ENCODE peak calls at places on chromosomes 1 and 21, in four cellular contexts. One of them, this sample, is unnamed.

GRCh38 chr21:26146681-26147080 is 23.9 kb downstream of the APP start:
- DNase-seq in colonic mucosa: no peak
- DNase-seq in AG10803: no peak
- DNase-seq in AG09319: no peak
- DNase-seq in this sample: no peak

GRCh38 chr1:248752119-248752931 is 3.2 kb downstream of the LYPD8 start:
- DNase-seq in colonic mucosa: no peak
- DNase-seq in AG10803: peak; percentile 9
- DNase-seq in AG09319: no peak
- DNase-seq in this sample: no peak

GRCh38 chr1:44326066-44326701 is 28.9 kb downstream of the ERI3 start:
- DNase-seq in colonic mucosa: no peak
- DNase-seq in AG10803: peak; percentile 26
- DNase-seq in AG09319: no peak
- DNase-seq in this sample: no peak

GRCh38 chr1:195096051-195096521 is 1512.2 kb downstream of the KCNT2 start:
- DNase-seq in colonic mucosa: no peak
- DNase-seq in AG10803: no peak
- DNase-seq in AG09319: no peak
- DNase-seq in this sample: no peak

GRCh38 chr1:923131-923990 is at the start of gene SAMD11:
- DNase-seq in colonic mucosa: peak; percentile 85
- DNase-seq in AG10803: peak; percentile 89
- DNase-seq in AG09319: peak; percentile 61
- DNase-seq in this sample: peak; percentile 76

GRCh38 chr1:170010443-170010842 is 64.1 kb downstream of the KIFAP3 start:
- DNase-seq in colonic mucosa: peak; percentile 47
- DNase-seq in AG10803: peak; percentile 72
- DNase-seq in AG09319: peak; percentile 31
- DNase-seq in this sample: no peak

GRCh38 chr1:28099050-28099769 is 10.8 kb upstream of the EYA3 start:
- DNase-seq in colonic mucosa: peak; percentile 8
- DNase-seq in AG10803: no peak
- DNase-seq in AG09319: no peak
- DNase-seq in this sample: no peak

GRCh38 chr1:168972887-168973286 is 133.6 kb upstream of the ATP1B1 start:
- DNase-seq in colonic mucosa: no peak
- DNase-seq in AG10803: no peak
- DNase-seq in AG09319: no peak
- DNase-seq in this sample: no peak

GRCh38 chr1:24161270-24161669 is 18.3 kb upstream of the IL22RA1 start:
- DNase-seq in colonic mucosa: peak; percentile 71
- DNase-seq in AG10803: no peak
- DNase-seq in AG09319: no peak
- DNase-seq in this sample: no peak

GRCh38 chr1:101264699-101265098 is 27.9 kb downstream of the S1PR1 start:
- DNase-seq in colonic mucosa: peak; percentile 47
- DNase-seq in AG10803: no peak
- DNase-seq in AG09319: no peak
- DNase-seq in this sample: peak; percentile 16

GRCh38 chr1:206411321-206411720 is 59.0 kb upstream of the IKBKE start:
- DNase-seq in colonic mucosa: no peak
- DNase-seq in AG10803: no peak
- DNase-seq in AG09319: no peak
- DNase-seq in this sample: no peak

GRCh38 chr1:58649555-58649954 is 50.3 kb downstream of the MYSM1 start:
- DNase-seq in colonic mucosa: peak; percentile 23
- DNase-seq in AG10803: no peak
- DNase-seq in AG09319: no peak
- DNase-seq in this sample: no peak

GRCh38 chr1:8595332-8595731 is 222.1 kb downstream of the RERE start:
- DNase-seq in colonic mucosa: no peak
- DNase-seq in AG10803: no peak
- DNase-seq in AG09319: no peak
- DNase-seq in this sample: no peak

GRCh38 chr21:17159697-17160096 is 353.1 kb upstream of the CXADR start:
- DNase-seq in colonic mucosa: no peak
- DNase-seq in AG10803: no peak
- DNase-seq in AG09319: no peak
- DNase-seq in this sample: no peak

GRCh38 chr1:107683198-107683657 is 281.8 kb downstream of the VAV3 start:
- DNase-seq in colonic mucosa: peak; percentile 77
- DNase-seq in AG10803: no peak
- DNase-seq in AG09319: no peak
- DNase-seq in this sample: no peak

GRCh38 chr21:45590726-45591618 is 48.7 kb upstream of the SLC19A1 start:
- DNase-seq in colonic mucosa: no peak
- DNase-seq in AG10803: no peak
- DNase-seq in AG09319: no peak
- DNase-seq in this sample: no peak

GRCh38 chr1:36475341-36475740 is 7.4 kb downstream of the CSF3R start:
- DNase-seq in colonic mucosa: no peak
- DNase-seq in AG10803: no peak
- DNase-seq in AG09319: no peak
- DNase-seq in this sample: no peak

GRCh38 chr1:244344001-244344400 is 107.7 kb downstream of the ADSS2 start:
- DNase-seq in colonic mucosa: no peak
- DNase-seq in AG10803: no peak
- DNase-seq in AG09319: no peak
- DNase-seq in this sample: no peak

GRCh38 chr1:10663668-10664035 is 132.8 kb downstream of the CASZ1 start:
- DNase-seq in colonic mucosa: no peak
- DNase-seq in AG10803: peak; percentile 11
- DNase-seq in AG09319: no peak
- DNase-seq in this sample: peak; percentile 27

GRCh38 chr1:16717174-16718108 is 22.9 kb upstream of the RNU1-4 start:
- DNase-seq in colonic mucosa: peak; percentile 18
- DNase-seq in AG10803: no peak
- DNase-seq in AG09319: no peak
- DNase-seq in this sample: no peak

GRCh38 chr1:182054698-182055326 is 6.7 kb downstream of the ZNF648 start:
- DNase-seq in colonic mucosa: peak; percentile 73
- DNase-seq in AG10803: peak; percentile 13
- DNase-seq in AG09319: no peak
- DNase-seq in this sample: peak; percentile 85

GRCh38 chr1:183989604-183990003 is 47.9 kb downstream of the COLGALT2 start:
- DNase-seq in colonic mucosa: no peak
- DNase-seq in AG10803: no peak
- DNase-seq in AG09319: no peak
- DNase-seq in this sample: no peak

GRCh38 chr1:16351449-16351993 is 759 bp downstream of the FBXO42 start:
- DNase-seq in colonic mucosa: peak; percentile 39
- DNase-seq in AG10803: peak; percentile 32
- DNase-seq in AG09319: no peak
- DNase-seq in this sample: no peak

GRCh38 chr1:94245747-94246438 is 8.5 kb upstream of the ARHGAP29 start:
- DNase-seq in colonic mucosa: no peak
- DNase-seq in AG10803: no peak
- DNase-seq in AG09319: no peak
- DNase-seq in this sample: no peak

GRCh38 chr21:40278345-40278744 is 411.1 kb downstream of the PCP4 start:
- DNase-seq in colonic mucosa: no peak
- DNase-seq in AG10803: no peak
- DNase-seq in AG09319: no peak
- DNase-seq in this sample: no peak

GRCh38 chr1:118988186-118989005 is at the start of gene TBX15:
- DNase-seq in colonic mucosa: no peak
- DNase-seq in AG10803: peak; percentile 67
- DNase-seq in AG09319: no peak
- DNase-seq in this sample: no peak

GRCh38 chr1:29675481-29676263 is 439.4 kb downstream of the PTPRU start:
- DNase-seq in colonic mucosa: peak; percentile 7
- DNase-seq in AG10803: no peak
- DNase-seq in AG09319: no peak
- DNase-seq in this sample: no peak

GRCh38 chr1:88685239-88685604 is 1.1 kb downstream of the PKN2 start:
- DNase-seq in colonic mucosa: no peak
- DNase-seq in AG10803: no peak
- DNase-seq in AG09319: no peak
- DNase-seq in this sample: no peak

GRCh38 chr1:23402286-23403037 is 22.1 kb downstream of the TCEA3 start:
- DNase-seq in colonic mucosa: peak; percentile 40
- DNase-seq in AG10803: peak; percentile 45
- DNase-seq in AG09319: no peak
- DNase-seq in this sample: no peak

GRCh38 chr1:222459652-222460051 is 88.3 kb downstream of the HHIPL2 start:
- DNase-seq in colonic mucosa: no peak
- DNase-seq in AG10803: no peak
- DNase-seq in AG09319: no peak
- DNase-seq in this sample: no peak

GRCh38 chr1:226403522-226404034 is 4.3 kb downstream of the PARP1 start:
- DNase-seq in colonic mucosa: no peak
- DNase-seq in AG10803: peak; percentile 15
- DNase-seq in AG09319: no peak
- DNase-seq in this sample: no peak

GRCh38 chr1:22245100-22245650 is 102.3 kb upstream of the WNT4 start:
- DNase-seq in colonic mucosa: no peak
- DNase-seq in AG10803: no peak
- DNase-seq in AG09319: no peak
- DNase-seq in this sample: no peak

GRCh38 chr1:210689741-210690635 is 361.3 kb downstream of the HHAT start:
- DNase-seq in colonic mucosa: no peak
- DNase-seq in AG10803: no peak
- DNase-seq in AG09319: no peak
- DNase-seq in this sample: no peak

GRCh38 chr1:114746450-114747121 is 11.2 kb downstream of the CSDE1 start:
- DNase-seq in colonic mucosa: no peak
- DNase-seq in AG10803: no peak
- DNase-seq in AG09319: no peak
- DNase-seq in this sample: no peak

GRCh38 chr1:221284028-221284427 is 404.8 kb downstream of the HLX start:
- DNase-seq in colonic mucosa: no peak
- DNase-seq in AG10803: peak; percentile 61
- DNase-seq in AG09319: no peak
- DNase-seq in this sample: no peak

GRCh38 chr1:8259498-8260290 is 58.2 kb upstream of the SLC45A1 start:
- DNase-seq in colonic mucosa: peak; percentile 69
- DNase-seq in AG10803: peak; percentile 50
- DNase-seq in AG09319: no peak
- DNase-seq in this sample: peak; percentile 69

GRCh38 chr1:246081856-246082668 is 425.0 kb downstream of the SMYD3 start:
- DNase-seq in colonic mucosa: no peak
- DNase-seq in AG10803: no peak
- DNase-seq in AG09319: no peak
- DNase-seq in this sample: no peak

GRCh38 chr1:161835963-161836362 is 69.8 kb downstream of the ATF6 start:
- DNase-seq in colonic mucosa: no peak
- DNase-seq in AG10803: peak; percentile 92
- DNase-seq in AG09319: peak; percentile 37
- DNase-seq in this sample: no peak

GRCh38 chr1:5725406-5725805 is 266.8 kb downstream of the NPHP4 start:
- DNase-seq in colonic mucosa: no peak
- DNase-seq in AG10803: no peak
- DNase-seq in AG09319: no peak
- DNase-seq in this sample: peak; percentile 3

GRCh38 chr1:58683519-58683918 is 16.3 kb downstream of the MYSM1 start:
- DNase-seq in colonic mucosa: no peak
- DNase-seq in AG10803: no peak
- DNase-seq in AG09319: no peak
- DNase-seq in this sample: no peak

GRCh38 chr1:214850432-214851010 is 232.0 kb upstream of the KCNK2 start:
- DNase-seq in colonic mucosa: no peak
- DNase-seq in AG10803: peak; percentile 28
- DNase-seq in AG09319: no peak
- DNase-seq in this sample: no peak

GRCh38 chr1:214846971-214847810 is 235.3 kb upstream of the KCNK2 start:
- DNase-seq in colonic mucosa: no peak
- DNase-seq in AG10803: peak; percentile 82
- DNase-seq in AG09319: no peak
- DNase-seq in this sample: no peak

GRCh38 chr1:214844319-214844718 is 238.2 kb upstream of the KCNK2 start:
- DNase-seq in colonic mucosa: no peak
- DNase-seq in AG10803: no peak
- DNase-seq in AG09319: no peak
- DNase-seq in this sample: no peak

GRCh38 chr1:214846276-214846675 is 236.3 kb upstream of the KCNK2 start:
- DNase-seq in colonic mucosa: no peak
- DNase-seq in AG10803: no peak
- DNase-seq in AG09319: no peak
- DNase-seq in this sample: no peak

GRCh38 chr1:214848101-214848500 is 234.4 kb upstream of the KCNK2 start:
- DNase-seq in colonic mucosa: no peak
- DNase-seq in AG10803: no peak
- DNase-seq in AG09319: no peak
- DNase-seq in this sample: no peak
- TF ChIP-seq CTCF in colonic mucosa: no peak
- TF ChIP-seq CTCF in AG10803: no peak
- TF ChIP-seq CTCF in AG09319: no peak
- TF ChIP-seq CTCF in this sample: no peak

GRCh38 chr1:240831922-240832321 is 220.0 kb upstream of the GREM2 start:
- DNase-seq in colonic mucosa: no peak
- DNase-seq in AG10803: no peak
- DNase-seq in AG09319: no peak
- DNase-seq in this sample: no peak
- TF ChIP-seq CTCF in colonic mucosa: no peak
- TF ChIP-seq CTCF in AG10803: no peak
- TF ChIP-seq CTCF in AG09319: no peak
- TF ChIP-seq CTCF in this sample: no peak

GRCh38 chr21:46639489-46640386 is 4.3 kb downstream of the PRMT2 start:
- DNase-seq in colonic mucosa: no peak
- DNase-seq in AG10803: peak; percentile 41
- DNase-seq in AG09319: no peak
- DNase-seq in this sample: no peak
- TF ChIP-seq CTCF in colonic mucosa: no peak
- TF ChIP-seq CTCF in AG10803: peak; percentile 60
- TF ChIP-seq CTCF in AG09319: peak; percentile 32
- TF ChIP-seq CTCF in this sample: peak; percentile 38

GRCh38 chr1:18575620-18576019 is 55.0 kb upstream of the PAX7 start:
- DNase-seq in colonic mucosa: peak; percentile 64
- DNase-seq in AG10803: peak; percentile 13
- DNase-seq in AG09319: no peak
- DNase-seq in this sample: peak; percentile 19
- TF ChIP-seq CTCF in colonic mucosa: peak; percentile 43
- TF ChIP-seq CTCF in AG10803: peak; percentile 61
- TF ChIP-seq CTCF in AG09319: peak; percentile 89
- TF ChIP-seq CTCF in this sample: peak; percentile 54

DNA sequence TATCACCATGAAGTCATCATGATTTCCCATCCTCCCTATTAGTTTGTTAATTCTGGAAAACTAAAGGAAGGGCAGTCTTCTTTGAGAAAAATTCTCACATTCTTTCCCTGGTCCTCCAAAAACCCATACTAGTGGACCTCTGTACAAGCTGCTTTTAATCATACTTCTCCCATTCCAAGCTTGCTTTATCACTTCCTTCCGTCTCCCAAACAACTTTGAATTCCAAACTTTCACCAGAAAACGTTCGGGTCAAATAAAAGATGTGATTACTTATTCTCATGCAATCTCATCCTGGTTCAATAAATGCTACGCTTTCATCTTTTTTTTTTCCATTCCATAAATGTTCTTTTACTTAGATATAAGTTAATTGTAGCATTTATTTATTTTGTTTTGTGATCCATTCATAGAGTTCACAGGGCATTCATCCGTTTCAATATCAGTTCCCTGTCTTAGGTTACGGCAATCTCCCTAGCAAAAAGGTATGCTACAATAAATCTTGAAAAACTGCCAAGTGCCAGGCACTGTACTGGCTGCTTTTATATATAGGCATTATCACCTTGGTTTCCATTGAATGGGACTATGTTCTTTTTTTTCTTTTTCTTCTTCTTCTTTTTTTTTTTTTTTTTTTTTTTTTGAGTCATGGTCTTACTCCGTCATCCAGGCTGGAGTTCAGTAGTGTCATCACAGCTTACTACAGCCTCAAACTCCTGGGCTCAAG is 100.2 kb upstream of the GREM2 start:
- DNase-seq in colonic mucosa: no peak
- DNase-seq in AG10803: peak; percentile 87
- DNase-seq in AG09319: peak; percentile 86
- DNase-seq in this sample: no peak
- TF ChIP-seq CTCF in colonic mucosa: no peak
- TF ChIP-seq CTCF in AG10803: no peak
- TF ChIP-seq CTCF in AG09319: no peak
- TF ChIP-seq CTCF in this sample: no peak